ENCODE peak calls at places on chromosomes 7 and 10, in six cellular contexts. G is mesendoderm, R is neuronal stem cell, O is IMR-90, N is mesenchymal stem cell, Q is H1. U is an unnamed sample.
A peak's percentile ranks its signal among the peaks of the same experiment; 100 is the strongest.

GRCh38 chr10:63346015-63346441 is 119.7 kb downstream of the JMJD1C start:
- DNase-seq in G (no peak), R (no peak), O (peak; percentile 59), N (peak; percentile 32), Q (no peak), U (no peak)

GRCh38 chr7:148738737-148739535 is 40.2 kb downstream of the CUL1 start:
- DNase-seq in G (no peak), R (no peak), O (peak; percentile 59), N (peak; percentile 52), Q (no peak), U (peak; percentile 68)

GRCh38 chr10:129956902-129957673 is 7.0 kb downstream of the EBF3 start:
- DNase-seq in G (peak; percentile 74), R (peak; percentile 26), O (no peak), N (no peak), Q (no peak), U (no peak)

GRCh38 chr7:141242568-141242967 is 168.7 kb downstream of the TMEM178B start:
- DNase-seq in G (no peak), R (no peak), O (no peak), N (no peak), Q (no peak), U (no peak)

GRCh38 chr7:158782638-158783490 is 46.4 kb downstream of the ESYT2 start:
- DNase-seq in G (peak; percentile 81), R (no peak), O (peak; percentile 12), N (peak; percentile 72), Q (peak; percentile 46), U (peak; percentile 61)

GRCh38 chr10:12062754-12063482 is 5.8 kb upstream of the DHTKD1 start:
- DNase-seq in G (no peak), R (no peak), O (no peak), N (no peak), Q (no peak), U (no peak)

GRCh38 chr7:155017834-155018233 is 14.9 kb upstream of the PAXIP1 start:
- DNase-seq in G (no peak), R (no peak), O (no peak), N (no peak), Q (peak; percentile 24), U (no peak)

GRCh38 chr10:121296856-121297255 is 301.4 kb downstream of the FGFR2 start:
- DNase-seq in G (no peak), R (no peak), O (no peak), N (no peak), Q (no peak), U (no peak)

GRCh38 chr10:13794982-13795381 is 208.2 kb downstream of the PRPF18 start:
- DNase-seq in G (no peak), R (no peak), O (no peak), N (no peak), Q (no peak), U (no peak)

GRCh38 chr10:52729259-52730104 is 43.1 kb downstream of the MBL2 start:
- DNase-seq in G (peak; percentile 22), R (no peak), O (peak; percentile 43), N (peak; percentile 42), Q (no peak), U (peak; percentile 65)

GRCh38 chr7:157587487-157588270 is 250.9 kb downstream of the DNAJB6 start:
- DNase-seq in G (no peak), R (no peak), O (no peak), N (no peak), Q (no peak), U (no peak)

GRCh38 chr10:19767876-19768275 is 48.4 kb upstream of the PLXDC2 start:
- DNase-seq in G (peak; percentile 93), R (no peak), O (no peak), N (peak; percentile 15), Q (peak; percentile 54), U (peak; percentile 88)

GRCh38 chr7:90772410-90772809 is 176.3 kb downstream of the CDK14 start:
- DNase-seq in G (no peak), R (no peak), O (no peak), N (no peak), Q (no peak), U (no peak)

GRCh38 chr7:90777075-90777864 is 181.1 kb downstream of the CDK14 start:
- DNase-seq in G (no peak), R (no peak), O (no peak), N (no peak), Q (no peak), U (no peak)

GRCh38 chr7:90775383-90775965 is 179.4 kb downstream of the CDK14 start:
- DNase-seq in G (no peak), R (no peak), O (no peak), N (no peak), Q (no peak), U (no peak)

GRCh38 chr7:90771281-90771680 is 175.2 kb downstream of the CDK14 start:
- DNase-seq in G (no peak), R (no peak), O (peak; percentile 61), N (peak; percentile 50), Q (no peak), U (no peak)

GRCh38 chr7:90773269-90773668 is 177.1 kb downstream of the CDK14 start:
- DNase-seq in G (no peak), R (no peak), O (no peak), N (no peak), Q (no peak), U (no peak)
- H3K4me3 ChIP-seq in G (no peak overlapping the region), R (no peak overlapping the region), O (no peak overlapping the region), N (no peak overlapping the region), Q (no peak overlapping the region), U (no peak overlapping the region)

GRCh38 chr7:92159-92767 is 100.1 kb upstream of the FAM20C start:
- DNase-seq in G (peak; percentile 31), R (peak; percentile 72), O (no peak), N (no peak), Q (peak; percentile 37), U (no peak)
- H3K18ac ChIP-seq in G (no peak overlapping the region), R (no peak overlapping the region), O (no peak overlapping the region), N (no peak overlapping the region), Q (peak overlapping the region; percentile 3), U (no peak overlapping the region)

GRCh38 chr7:137304624-137305235 is 38.8 kb downstream of the PTN start:
- DNase-seq in G (peak; percentile 18), R (no peak), O (peak; percentile 72), N (no peak), Q (no peak), U (peak; percentile 10)
- H3K4me3 ChIP-seq in G (no peak overlapping the region), R (no peak overlapping the region), O (peak overlapping the region; percentile 17), N (no peak overlapping the region), Q (no peak overlapping the region), U (no peak overlapping the region)

GRCh38 chr10:33722067-33722466 is 387.6 kb upstream of the NRP1 start:
- DNase-seq in G (no peak), R (no peak), O (peak; percentile 33), N (no peak), Q (no peak), U (no peak)

GRCh38 chr10:33720161-33720560 is 385.7 kb upstream of the NRP1 start:
- DNase-seq in G (no peak), R (no peak), O (no peak), N (no peak), Q (no peak), U (no peak)

GRCh38 chr10:33719005-33719703 is 384.7 kb upstream of the NRP1 start:
- DNase-seq in G (no peak), R (no peak), O (no peak), N (no peak), Q (no peak), U (no peak)

GRCh38 chr10:33721509-33721908 is 387.0 kb upstream of the NRP1 start:
- DNase-seq in G (no peak), R (no peak), O (no peak), N (no peak), Q (no peak), U (no peak)

GRCh38 chr10:33723181-33723580 is 388.7 kb upstream of the NRP1 start:
- DNase-seq in G (no peak), R (no peak), O (no peak), N (peak; percentile 9), Q (no peak), U (no peak)
- H3K18ac ChIP-seq in G (no peak overlapping the region), R (no peak overlapping the region), O (no peak overlapping the region), N (no peak overlapping the region), Q (no peak overlapping the region), U (no peak overlapping the region)

DNA sequence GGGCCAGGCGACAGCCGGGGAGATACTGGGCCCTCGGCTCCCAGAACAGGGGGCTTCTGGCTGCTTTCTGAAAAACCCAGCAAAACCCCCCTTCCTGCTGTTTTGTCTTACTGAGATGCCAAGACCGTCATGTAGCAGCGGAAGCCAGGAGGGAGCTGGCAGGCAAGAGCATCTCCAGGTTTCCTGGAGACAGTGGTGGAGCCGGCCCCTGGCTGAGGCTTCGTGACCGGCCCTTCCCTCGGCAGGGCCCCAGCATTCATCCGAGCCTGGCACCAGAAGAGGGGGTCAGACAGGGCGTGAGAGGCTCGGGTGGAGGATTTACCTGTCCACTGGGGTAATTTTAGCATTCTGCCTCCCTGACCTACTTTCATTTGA is 9.5 kb downstream of the PFKFB3 start:
- DNase-seq in G (no peak), R (no peak), O (no peak), N (no peak), Q (no peak), U (no peak)
- H3K4me3 ChIP-seq in G (no peak overlapping the region), R (no peak overlapping the region), O (no peak overlapping the region), N (no peak overlapping the region), Q (no peak overlapping the region), U (no peak overlapping the region)

GRCh38 chr7:2817456-2817855 is 26.7 kb downstream of the GNA12 start:
- DNase-seq in G (no peak), R (no peak), O (no peak), N (no peak), Q (no peak), U (no peak)

GRCh38 chr7:2814682-2815522 is 29.2 kb downstream of the GNA12 start:
- DNase-seq in G (peak; percentile 90), R (no peak), O (no peak), N (peak; percentile 80), Q (no peak), U (peak; percentile 95)

GRCh38 chr7:2814186-2814530 is 29.9 kb downstream of the GNA12 start:
- DNase-seq in G (no peak), R (no peak), O (no peak), N (no peak), Q (no peak), U (no peak)

GRCh38 chr7:2813350-2814185 is 30.5 kb downstream of the GNA12 start:
- DNase-seq in G (no peak), R (no peak), O (no peak), N (no peak), Q (no peak), U (no peak)

GRCh38 chr7:2815523-2816240 is 28.4 kb downstream of the GNA12 start:
- DNase-seq in G (no peak), R (no peak), O (no peak), N (no peak), Q (no peak), U (no peak)
- H3K18ac ChIP-seq in G (no peak overlapping the region), R (peak overlapping the region; percentile 87), O (no peak overlapping the region), N (peak overlapping the region; percentile 84), Q (peak overlapping the region; percentile 93), U (peak overlapping the region; percentile 63)

GRCh38 chr10:96675846-96676245 is 44.5 kb downstream of the PIK3AP1 start:
- DNase-seq in G (no peak), R (no peak), O (no peak), N (no peak), Q (no peak), U (no peak)

GRCh38 chr10:96671207-96671890 is 49.0 kb downstream of the PIK3AP1 start:
- DNase-seq in G (no peak), R (no peak), O (no peak), N (no peak), Q (no peak), U (no peak)

GRCh38 chr10:96670786-96671185 is 49.5 kb downstream of the PIK3AP1 start:
- DNase-seq in G (no peak), R (no peak), O (peak; percentile 33), N (no peak), Q (no peak), U (no peak)

GRCh38 chr10:96672491-96673175 is 47.7 kb downstream of the PIK3AP1 start:
- DNase-seq in G (peak; percentile 11), R (no peak), O (no peak), N (no peak), Q (no peak), U (peak; percentile 39)

GRCh38 chr10:96673318-96674099 is 46.8 kb downstream of the PIK3AP1 start:
- DNase-seq in G (no peak), R (no peak), O (peak; percentile 63), N (peak; percentile 49), Q (no peak), U (no peak)
- H3K4me3 ChIP-seq in G (no peak overlapping the region), R (no peak overlapping the region), O (no peak overlapping the region), N (peak overlapping the region; percentile 39), Q (no peak overlapping the region), U (no peak overlapping the region)

U was measured in trophoblast cell.